ENCODE peak calls at places on chromosome 2, in five cellular contexts. O, M, I, D and T are unnamed samples. For H3K4me1, the result is how much of the 10 kb centered on the place peaks cover.

GRCh38 chr2:234977228-234977679 is 25.4 kb downstream of the SH3BP4 start:
- DNase-seq in O (peak), M (no peak), I (no peak), D (no peak), T (no peak)

GRCh38 chr2:230203110-230203676 is 16.6 kb downstream of the SP110 start:
- DNase-seq in O (no peak), M (no peak), I (no peak), D (no peak), T (peak)

GRCh38 chr2:69645026-69645425 is 1.5 kb upstream of the AAK1 start:
- DNase-seq in O (no peak), M (peak), I (no peak), D (no peak), T (no peak)

GRCh38 chr2:232908695-232909094 is 38.6 kb downstream of the SNORC start:
- DNase-seq in O (no peak), M (no peak), I (no peak), D (no peak), T (no peak)

GRCh38 chr2:176130153-176130916 is 830 bp downstream of the HOXD8 start:
- DNase-seq in O (no peak), M (no peak), I (peak), D (no peak), T (no peak)

GRCh38 chr2:197183355-197183754 is 127.2 kb downstream of the ANKRD44 start:
- DNase-seq in O (no peak), M (no peak), I (no peak), D (peak), T (no peak)

GRCh38 chr2:80050246-80050645 is 254.3 kb downstream of the LRRTM1 start:
- DNase-seq in O (peak), M (no peak), I (no peak), D (no peak), T (no peak)

GRCh38 chr2:162116372-162116771 is 35.7 kb downstream of the GCG start:
- DNase-seq in O (no peak), M (no peak), I (no peak), D (no peak), T (no peak)

GRCh38 chr2:240858321-240858720 is 10.3 kb upstream of the AGXT start:
- DNase-seq in O (no peak), M (no peak), I (no peak), D (no peak), T (no peak)

GRCh38 chr2:149989447-149990063 is 402.0 kb upstream of the MMADHC start:
- DNase-seq in O (peak), M (no peak), I (no peak), D (peak), T (no peak)

GRCh38 chr2:207813221-207813916 is 43.7 kb upstream of the FZD5 start:
- DNase-seq in O (no peak), M (no peak), I (no peak), D (no peak), T (no peak)

GRCh38 chr2:128631698-128632490 is 313.2 kb upstream of the HS6ST1 start:
- DNase-seq in O (no peak), M (no peak), I (no peak), D (no peak), T (no peak)

GRCh38 chr2:43486604-43487003 is 109.2 kb downstream of the THADA start:
- DNase-seq in O (no peak), M (no peak), I (no peak), D (no peak), T (no peak)

GRCh38 chr2:240638517-240639160 is 13.4 kb downstream of the GPR35 start:
- DNase-seq in O (no peak), M (no peak), I (no peak), D (no peak), T (peak)

GRCh38 chr2:199136681-199137080 is 321.1 kb downstream of the SATB2 start:
- DNase-seq in O (no peak), M (no peak), I (peak), D (peak), T (no peak)

GRCh38 chr2:227472265-227473018 is 486 bp downstream of the AGFG1 start:
- DNase-seq in O (peak), M (peak), I (peak), D (no peak), T (peak)

GRCh38 chr2:135052997-135053474 is 944 bp downstream of the RAB3GAP1 start:
- DNase-seq in O (peak), M (peak), I (no peak), D (peak), T (no peak)

GRCh38 chr2:96118698-96119388 is 2.5 kb upstream of the ADRA2B start:
- DNase-seq in O (no peak), M (no peak), I (no peak), D (no peak), T (peak)

GRCh38 chr2:88019985-88020384 is 3.6 kb upstream of the RNU2-63P start:
- DNase-seq in O (no peak), M (no peak), I (no peak), D (no peak), T (no peak)

GRCh38 chr2:190470256-190470826 is 62.2 kb downstream of the MFSD6 start:
- DNase-seq in O (no peak), M (no peak), I (no peak), D (no peak), T (no peak)

GRCh38 chr2:189178726-189179606 is 595 bp downstream of the COL5A2 start:
- DNase-seq in O (peak), M (no peak), I (peak), D (peak), T (peak)
- H3K4me3 ChIP-seq in O (no peak), M (no peak), I (peak), D (peak), T (peak)

GRCh38 chr2:62185828-62186483 is 10.0 kb upstream of the B3GNT2 start:
- DNase-seq in O (no peak), M (no peak), I (no peak), D (no peak), T (no peak)
- H3K4me1 ChIP-seq in O (half or more), M (under half), I (under half), D (under half), T (half or more)

GRCh38 chr2:84904151-84904550 is 1.3 kb upstream of the TMSB10 start:
- DNase-seq in O (no peak), M (no peak), I (no peak), D (no peak), T (no peak)
- H3K4me3 ChIP-seq in O (peak), M (peak), I (no peak), D (no peak), T (peak)

GRCh38 chr2:223049356-223049755 is 2.6 kb upstream of the KCNE4 start:
- DNase-seq in O (no peak), M (no peak), I (no peak), D (no peak), T (no peak)
- H3K4me1 ChIP-seq in O (under half), M (under half), I (under half), D (under half), T (under half)